ENCODE peak calls at places on chromosome 9, in ten cellular contexts. One of them, this sample, is unnamed.

GRCh38 chr9:10059044-10059443 is 553.8 kb downstream of the PTPRD start:
- DNase-seq in neural progenitor cell: no peak
- DNase-seq in GM10248: no peak
- DNase-seq in iris pigment epithelial cell: peak
- DNase-seq in ELR: no peak
- DNase-seq in stimulated activated CD4-positive, alpha-beta T cell treated with anti-CD3 and anti-CD28 coated beads, Interleukin-12 subunit alpha, Interleukin-12 subunit beta, amount 100 ng/mL, for 24 hours: no peak
- DNase-seq in cardiac muscle cell: peak
- DNase-seq in activated CD8-positive, alpha-beta memory T cell treated with anti-CD3 and anti-CD28 coated beads for 4 hours: no peak
- DNase-seq in hepatocyte: peak
- DNase-seq in HTR-8/SVneo: no peak
- DNase-seq in this sample: no peak

GRCh38 chr9:35688558-35689350 is 971 bp downstream of the TPM2 start:
- DNase-seq in cardiac muscle cell: peak
- DNase-seq in GM10248: no peak
- DNase-seq in activated CD8-positive, alpha-beta memory T cell treated with anti-CD3 and anti-CD28 coated beads for 4 hours: no peak
- DNase-seq in HTR-8/SVneo: peak
- DNase-seq in iris pigment epithelial cell: peak
- DNase-seq in stimulated activated CD4-positive, alpha-beta T cell treated with anti-CD3 and anti-CD28 coated beads, Interleukin-12 subunit alpha, Interleukin-12 subunit beta, amount 100 ng/mL, for 24 hours: no peak
- DNase-seq in hepatocyte: peak
- DNase-seq in ELR: peak
- DNase-seq in neural progenitor cell: no peak
- DNase-seq in this sample: no peak

GRCh38 chr9:12813960-12814876 is 39.4 kb downstream of the LURAP1L start:
- DNase-seq in cardiac muscle cell: peak
- DNase-seq in hepatocyte: peak
- DNase-seq in stimulated activated CD4-positive, alpha-beta T cell treated with anti-CD3 and anti-CD28 coated beads, Interleukin-12 subunit alpha, Interleukin-12 subunit beta, amount 100 ng/mL, for 24 hours: no peak
- DNase-seq in iris pigment epithelial cell: peak
- DNase-seq in HTR-8/SVneo: peak
- DNase-seq in neural progenitor cell: no peak
- DNase-seq in ELR: peak
- DNase-seq in activated CD8-positive, alpha-beta memory T cell treated with anti-CD3 and anti-CD28 coated beads for 4 hours: no peak
- DNase-seq in GM10248: no peak
- DNase-seq in this sample: peak

GRCh38 chr9:7536310-7536939 is 263.2 kb downstream of the DMAC1 start:
- DNase-seq in neural progenitor cell: peak
- DNase-seq in activated CD8-positive, alpha-beta memory T cell treated with anti-CD3 and anti-CD28 coated beads for 4 hours: no peak
- DNase-seq in GM10248: peak
- DNase-seq in iris pigment epithelial cell: peak
- DNase-seq in HTR-8/SVneo: peak
- DNase-seq in hepatocyte: peak
- DNase-seq in cardiac muscle cell: peak
- DNase-seq in stimulated activated CD4-positive, alpha-beta T cell treated with anti-CD3 and anti-CD28 coated beads, Interleukin-12 subunit alpha, Interleukin-12 subunit beta, amount 100 ng/mL, for 24 hours: peak
- DNase-seq in ELR: peak
- DNase-seq in this sample: peak

GRCh38 chr9:111613436-111614040 is 14.1 kb upstream of the PTGR1 start:
- DNase-seq in cardiac muscle cell: no peak
- DNase-seq in stimulated activated CD4-positive, alpha-beta T cell treated with anti-CD3 and anti-CD28 coated beads, Interleukin-12 subunit alpha, Interleukin-12 subunit beta, amount 100 ng/mL, for 24 hours: no peak
- DNase-seq in iris pigment epithelial cell: no peak
- DNase-seq in neural progenitor cell: no peak
- DNase-seq in activated CD8-positive, alpha-beta memory T cell treated with anti-CD3 and anti-CD28 coated beads for 4 hours: no peak
- DNase-seq in HTR-8/SVneo: no peak
- DNase-seq in hepatocyte: no peak
- DNase-seq in GM10248: no peak
- DNase-seq in ELR: no peak
- DNase-seq in this sample: no peak

GRCh38 chr9:129141066-129142041 is 30.1 kb downstream of the PTPA start:
- DNase-seq in cardiac muscle cell: peak
- DNase-seq in GM10248: peak
- DNase-seq in stimulated activated CD4-positive, alpha-beta T cell treated with anti-CD3 and anti-CD28 coated beads, Interleukin-12 subunit alpha, Interleukin-12 subunit beta, amount 100 ng/mL, for 24 hours: no peak
- DNase-seq in activated CD8-positive, alpha-beta memory T cell treated with anti-CD3 and anti-CD28 coated beads for 4 hours: no peak
- DNase-seq in hepatocyte: peak
- DNase-seq in iris pigment epithelial cell: peak
- DNase-seq in ELR: peak
- DNase-seq in neural progenitor cell: peak
- DNase-seq in HTR-8/SVneo: no peak
- DNase-seq in this sample: peak

GRCh38 chr9:106019702-106020101 is 325.4 kb downstream of the TMEM38B start:
- DNase-seq in activated CD8-positive, alpha-beta memory T cell treated with anti-CD3 and anti-CD28 coated beads for 4 hours: no peak
- DNase-seq in ELR: no peak
- DNase-seq in cardiac muscle cell: no peak
- DNase-seq in hepatocyte: no peak
- DNase-seq in GM10248: no peak
- DNase-seq in iris pigment epithelial cell: no peak
- DNase-seq in neural progenitor cell: peak
- DNase-seq in HTR-8/SVneo: no peak
- DNase-seq in stimulated activated CD4-positive, alpha-beta T cell treated with anti-CD3 and anti-CD28 coated beads, Interleukin-12 subunit alpha, Interleukin-12 subunit beta, amount 100 ng/mL, for 24 hours: no peak
- DNase-seq in this sample: no peak

GRCh38 chr9:99177576-99178365 is 44.0 kb downstream of the ALG2 start:
- DNase-seq in GM10248: no peak
- DNase-seq in neural progenitor cell: no peak
- DNase-seq in activated CD8-positive, alpha-beta memory T cell treated with anti-CD3 and anti-CD28 coated beads for 4 hours: no peak
- DNase-seq in iris pigment epithelial cell: no peak
- DNase-seq in HTR-8/SVneo: no peak
- DNase-seq in cardiac muscle cell: no peak
- DNase-seq in stimulated activated CD4-positive, alpha-beta T cell treated with anti-CD3 and anti-CD28 coated beads, Interleukin-12 subunit alpha, Interleukin-12 subunit beta, amount 100 ng/mL, for 24 hours: no peak
- DNase-seq in ELR: no peak
- DNase-seq in hepatocyte: no peak
- DNase-seq in this sample: no peak

GRCh38 chr9:114030364-114030763 is 47.7 kb downstream of the AMBP start:
- DNase-seq in GM10248: peak
- DNase-seq in stimulated activated CD4-positive, alpha-beta T cell treated with anti-CD3 and anti-CD28 coated beads, Interleukin-12 subunit alpha, Interleukin-12 subunit beta, amount 100 ng/mL, for 24 hours: no peak
- DNase-seq in ELR: no peak
- DNase-seq in neural progenitor cell: no peak
- DNase-seq in hepatocyte: no peak
- DNase-seq in HTR-8/SVneo: no peak
- DNase-seq in iris pigment epithelial cell: no peak
- DNase-seq in activated CD8-positive, alpha-beta memory T cell treated with anti-CD3 and anti-CD28 coated beads for 4 hours: no peak
- DNase-seq in cardiac muscle cell: no peak
- DNase-seq in this sample: no peak

GRCh38 chr9:25703826-25704357 is 25.6 kb upstream of the TUSC1 start:
- DNase-seq in HTR-8/SVneo: no peak
- DNase-seq in GM10248: no peak
- DNase-seq in cardiac muscle cell: peak
- DNase-seq in stimulated activated CD4-positive, alpha-beta T cell treated with anti-CD3 and anti-CD28 coated beads, Interleukin-12 subunit alpha, Interleukin-12 subunit beta, amount 100 ng/mL, for 24 hours: no peak
- DNase-seq in iris pigment epithelial cell: no peak
- DNase-seq in hepatocyte: no peak
- DNase-seq in ELR: no peak
- DNase-seq in neural progenitor cell: no peak
- DNase-seq in activated CD8-positive, alpha-beta memory T cell treated with anti-CD3 and anti-CD28 coated beads for 4 hours: no peak
- DNase-seq in this sample: no peak